ENCODE peak calls at places on chromosomes 6 and 20, in six cellular contexts. E is astrocyte, O is PC-9, A is GM23338, L is right atrium auricular region, P is ovary. F is an unnamed sample.

GRCh38 chr20:1500496-1500895 is 9.3 kb upstream of the SIRPB2 start:
- DNase-seq in O (no peak), A (peak; percentile 77), P (no peak), E (no peak), L (no peak), F (no peak)

GRCh38 chr20:9119776-9120175 is 50.9 kb downstream of the PLCB4 start:
- DNase-seq in L (no peak), E (no peak), O (peak; percentile 21), P (no peak), A (no peak), F (no peak)

GRCh38 chr20:24951536-24952047 is 2.5 kb downstream of the CST7 start:
- DNase-seq in A (no peak), O (no peak), L (no peak), E (no peak), P (no peak), F (peak; percentile 63)

GRCh38 chr6:157194643-157195042 is 128.7 kb downstream of the TMEM242 start:
- DNase-seq in L (no peak), P (no peak), A (no peak), O (no peak), E (peak; percentile 12), F (no peak)

GRCh38 chr6:142088858-142089216 is 43.9 kb upstream of the GJE1 start:
- DNase-seq in P (no peak), E (peak; percentile 60), O (peak; percentile 12), L (no peak), A (peak; percentile 74), F (no peak)

GRCh38 chr6:63188828-63189227 is 22.4 kb upstream of the FKBP1C start:
- DNase-seq in O (no peak), P (no peak), A (no peak), L (no peak), E (no peak), F (no peak)

GRCh38 chr6:93341900-93342613 is 77.3 kb downstream of the EPHA7 start:
- DNase-seq in A (no peak), L (no peak), O (no peak), P (no peak), E (no peak), F (no peak)

GRCh38 chr6:54493138-54493537 is 184.9 kb downstream of the TINAG start:
- DNase-seq in A (no peak), P (no peak), L (no peak), E (peak; percentile 72), O (peak; percentile 8), F (no peak)

GRCh38 chr6:109783245-109783990 is 92.3 kb downstream of the FIG4 start:
- DNase-seq in O (no peak), E (no peak), P (no peak), L (no peak), A (peak; percentile 90), F (no peak)

GRCh38 chr20:43914286-43914685 is 366 bp upstream of the TOX2 start:
- DNase-seq in A (no peak), O (peak; percentile 36), E (no peak), L (no peak), P (no peak), F (no peak)

GRCh38 chr6:94424692-94425091 is 1005.3 kb upstream of the EPHA7 start:
- DNase-seq in L (no peak), P (no peak), A (no peak), O (no peak), E (no peak), F (no peak)

GRCh38 chr20:22579711-22580697 is 4.4 kb downstream of the FOXA2 start:
- DNase-seq in P (no peak), O (no peak), L (no peak), E (no peak), A (peak; percentile 57), F (no peak)

GRCh38 chr6:170056329-170056728 is 234.5 kb downstream of the DLL1 start:
- DNase-seq in O (no peak), A (no peak), L (no peak), P (no peak), E (no peak), F (peak; percentile 40)

GRCh38 chr20:32784369-32785080 is 22.3 kb downstream of the DNMT3B start:
- DNase-seq in O (no peak), P (no peak), A (no peak), L (no peak), E (no peak), F (no peak)

GRCh38 chr6:129073651-129074419 is 190.9 kb downstream of the LAMA2 start:
- DNase-seq in P (no peak), L (no peak), O (no peak), A (no peak), E (no peak), F (no peak)

GRCh38 chr6:68639211-68639610 is 4.1 kb downstream of the ADGRB3 start:
- DNase-seq in E (no peak), A (peak; percentile 16), O (no peak), P (no peak), L (no peak), F (no peak)

DNA sequence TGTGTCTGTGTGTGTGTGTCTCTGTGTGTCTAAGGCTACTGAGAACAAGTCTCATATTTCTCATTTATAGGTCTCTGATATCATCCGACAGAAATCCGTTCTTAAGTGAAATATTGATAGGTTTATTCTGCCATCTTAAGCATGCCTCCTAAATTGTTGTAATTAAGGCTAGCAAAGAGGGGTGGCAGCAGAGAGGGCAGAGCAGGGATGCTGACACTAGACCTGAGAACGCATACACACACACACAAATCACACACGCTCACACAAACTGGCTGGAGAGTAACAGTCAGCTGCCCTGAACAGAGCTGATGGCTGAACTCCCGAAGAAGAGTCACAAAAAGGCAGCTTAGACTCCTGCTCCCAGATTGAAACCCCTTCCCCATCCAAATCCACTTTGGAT is 85.0 kb upstream of the LRFN2 start:
- DNase-seq in P (no peak), A (peak; percentile 39), L (no peak), O (no peak), E (no peak), F (no peak)
- TF ChIP-seq CTCF in P (no peak), A (peak; percentile 43), L (no peak), O (no peak), E (no peak), F (no peak)

GRCh38 chr6:35483892-35484645 is 12.8 kb downstream of the TEAD3 start:
- DNase-seq in L (no peak), A (no peak), O (no peak), E (no peak), P (no peak), F (no peak)

GRCh38 chr6:35487653-35488516 is 9.0 kb downstream of the TEAD3 start:
- DNase-seq in E (peak; percentile 60), A (peak; percentile 60), L (no peak), P (peak; percentile 65), O (peak; percentile 66), F (no peak)

GRCh38 chr6:35484921-35485392 is 11.9 kb downstream of the TEAD3 start:
- DNase-seq in E (no peak), L (no peak), A (no peak), P (no peak), O (peak; percentile 70), F (no peak)

GRCh38 chr6:35485402-35485877 is 11.4 kb downstream of the TEAD3 start:
- DNase-seq in A (peak; percentile 94), P (peak; percentile 75), O (peak; percentile 91), L (no peak), E (peak; percentile 47), F (no peak)

DNA sequence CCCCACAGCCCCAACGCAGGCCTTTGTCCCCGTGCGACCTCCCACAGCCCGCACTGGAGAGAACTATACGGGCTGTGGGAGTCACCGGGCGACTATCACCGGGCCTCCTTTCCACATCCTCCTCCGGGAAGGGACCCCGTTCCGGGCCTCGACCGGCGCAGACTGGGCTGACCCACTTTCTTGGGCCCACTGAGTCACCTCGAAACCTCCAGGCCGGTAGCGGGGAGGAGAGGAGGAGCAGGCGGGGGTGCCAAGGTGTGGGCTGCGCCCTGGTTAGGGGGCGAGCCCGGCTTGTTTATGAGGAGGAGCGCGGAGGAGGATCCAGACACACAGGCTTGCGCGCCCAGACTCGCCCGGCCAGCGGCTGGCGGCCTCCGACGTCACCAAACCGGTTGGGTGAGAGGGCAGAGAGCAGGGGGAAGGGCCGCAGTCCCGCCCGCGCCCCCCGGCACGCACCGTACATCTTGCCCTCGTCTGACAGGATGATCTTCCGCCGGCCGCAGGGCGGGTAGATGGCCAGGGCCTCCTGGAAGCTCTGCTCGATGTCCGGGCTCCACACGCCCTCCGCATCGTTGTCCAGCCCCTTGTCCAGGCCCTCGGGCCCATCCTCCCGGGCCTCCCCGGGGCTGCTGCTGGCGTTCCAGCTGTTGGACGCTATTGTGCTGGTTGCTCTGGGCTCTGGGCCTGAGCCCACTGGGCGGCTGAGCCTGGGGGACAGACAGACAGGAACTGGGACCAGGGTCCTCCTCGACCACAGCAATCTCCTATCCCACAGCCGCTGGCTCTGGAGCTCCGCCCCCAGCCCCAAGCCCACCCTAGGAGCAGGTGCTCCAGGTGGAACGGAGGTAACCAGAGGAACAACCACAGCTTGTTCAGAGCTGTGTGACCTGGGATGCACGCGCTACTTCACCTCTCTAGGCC is 10.6 kb downstream of the TEAD3 start:
- DNase-seq in P (peak; percentile 90), L (no peak), E (no peak), A (peak; percentile 94), O (peak; percentile 94), F (peak; percentile 75)
- H3K4me3 ChIP-seq in P (peak overlapping the region; percentile 19), L (peak overlapping the region; percentile 12), E (peak overlapping the region; percentile 10), A (peak overlapping the region; percentile 72), O (peak overlapping the region; percentile 58), F (peak overlapping the region; percentile 61)

GRCh38 chr6:80271074-80271473 is 164.6 kb downstream of the BCKDHB start:
- DNase-seq in L (no peak), E (no peak), P (no peak), O (no peak), A (no peak), F (no peak)
- H3K27ac ChIP-seq in L (no peak overlapping the region), E (no peak overlapping the region), P (no peak overlapping the region), O (no peak overlapping the region), A (no peak overlapping the region), F (no peak overlapping the region)

DNA sequence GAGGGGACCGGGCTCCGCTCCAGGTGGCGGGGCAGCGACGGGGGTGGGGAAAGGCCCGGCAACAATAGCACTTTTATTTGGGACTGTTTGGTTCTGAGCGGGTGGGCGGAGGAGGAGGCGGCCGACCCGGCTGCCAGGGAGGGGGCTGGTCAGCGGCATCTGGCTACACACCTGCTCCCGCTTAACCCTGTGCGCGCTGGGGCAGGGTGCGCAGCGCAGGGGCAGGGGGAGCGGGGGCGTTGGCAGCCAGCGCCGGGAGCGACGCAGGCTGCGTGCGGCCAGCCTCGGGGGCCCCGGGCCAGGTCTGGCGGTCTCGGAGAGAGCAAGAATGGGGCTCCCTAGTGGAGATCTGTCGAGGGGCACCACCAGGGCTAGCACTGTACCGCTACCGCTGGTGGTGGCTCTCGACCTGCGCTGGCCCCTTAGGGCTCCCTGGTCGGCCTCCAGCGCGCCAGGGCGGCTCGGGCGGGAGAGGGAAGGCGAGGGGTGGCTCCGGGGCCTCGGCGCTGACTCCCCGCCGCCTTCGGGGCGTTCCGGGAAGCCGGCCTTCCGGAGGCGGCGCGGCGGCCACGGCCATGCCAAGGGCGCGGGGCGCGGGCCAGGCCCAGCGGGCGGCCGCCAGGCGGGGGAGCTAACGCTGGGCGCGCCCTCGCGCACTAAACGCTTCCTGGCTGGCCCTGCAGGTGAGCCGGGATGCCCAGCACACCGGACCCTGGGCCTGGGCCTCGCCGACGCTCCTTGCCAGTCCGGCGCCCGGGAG is 92.4 kb downstream of the NCR2 start:
- DNase-seq in E (no peak), A (peak; percentile 82), L (no peak), O (peak; percentile 55), P (peak; percentile 37), F (no peak)
- TF ChIP-seq CTCF in E (no peak), A (no peak), L (peak; percentile 25), O (no peak), P (no peak), F (no peak)

GRCh38 chr6:149924933-149925252 is 2.0 kb upstream of the RAET1G start:
- DNase-seq in L (no peak), O (no peak), A (no peak), E (no peak), P (no peak), F (no peak)
- H3K4me3 ChIP-seq in L (no peak overlapping the region), O (no peak overlapping the region), A (no peak overlapping the region), E (no peak overlapping the region), P (no peak overlapping the region), F (no peak overlapping the region)